ENCODE peak calls at places on chromosomes 12 and 14, in seven cellular contexts. Y is HepG2, V is GM12878, U is HCT116, J is SK-N-SH, G is K562, E is H1. R is an unnamed sample.

GRCh38 chr14:75188520-75189267 is 12.3 kb upstream of the TMED10 start:
- DNase-seq in Y (no peak), V (peak; percentile 62), U (no peak), J (no peak), G (no peak), E (no peak), R (no peak)

GRCh38 chr12:12521044-12521485 is 41.6 kb downstream of the DUSP16 start:
- DNase-seq in Y (no peak), V (no peak), U (no peak), J (no peak), G (no peak), E (no peak), R (no peak)

GRCh38 chr12:120121343-120121742 is 4.8 kb upstream of the RAB35 start:
- DNase-seq in Y (no peak), V (no peak), U (no peak), J (no peak), G (no peak), E (no peak), R (no peak)

GRCh38 chr12:41709463-41710285 is 435.0 kb downstream of the GXYLT1 start:
- DNase-seq in Y (no peak), V (no peak), U (no peak), J (no peak), G (no peak), E (no peak), R (peak; percentile 46)

GRCh38 chr14:36207500-36207899 is 31.0 kb upstream of the PTCSC3 start:
- DNase-seq in Y (peak; percentile 35), V (no peak), U (no peak), J (peak; percentile 14), G (no peak), E (no peak), R (no peak)

GRCh38 chr12:123030686-123031085 is 50.2 kb downstream of the ARL6IP4 start:
- DNase-seq in Y (no peak), V (no peak), U (no peak), J (no peak), G (no peak), E (no peak), R (no peak)

GRCh38 chr14:74612346-74613021 is 447 bp upstream of the LTBP2 start:
- DNase-seq in Y (peak; percentile 51), V (no peak), U (no peak), J (peak; percentile 95), G (peak; percentile 85), E (peak; percentile 93), R (no peak)

GRCh38 chr14:59018978-59019377 is 169.5 kb upstream of the DAAM1 start:
- DNase-seq in Y (no peak), V (no peak), U (no peak), J (no peak), G (no peak), E (no peak), R (no peak)

GRCh38 chr12:119158004-119158776 is 20.5 kb upstream of the HSPB8 start:
- DNase-seq in Y (no peak), V (no peak), U (no peak), J (no peak), G (no peak), E (no peak), R (no peak)

DNA sequence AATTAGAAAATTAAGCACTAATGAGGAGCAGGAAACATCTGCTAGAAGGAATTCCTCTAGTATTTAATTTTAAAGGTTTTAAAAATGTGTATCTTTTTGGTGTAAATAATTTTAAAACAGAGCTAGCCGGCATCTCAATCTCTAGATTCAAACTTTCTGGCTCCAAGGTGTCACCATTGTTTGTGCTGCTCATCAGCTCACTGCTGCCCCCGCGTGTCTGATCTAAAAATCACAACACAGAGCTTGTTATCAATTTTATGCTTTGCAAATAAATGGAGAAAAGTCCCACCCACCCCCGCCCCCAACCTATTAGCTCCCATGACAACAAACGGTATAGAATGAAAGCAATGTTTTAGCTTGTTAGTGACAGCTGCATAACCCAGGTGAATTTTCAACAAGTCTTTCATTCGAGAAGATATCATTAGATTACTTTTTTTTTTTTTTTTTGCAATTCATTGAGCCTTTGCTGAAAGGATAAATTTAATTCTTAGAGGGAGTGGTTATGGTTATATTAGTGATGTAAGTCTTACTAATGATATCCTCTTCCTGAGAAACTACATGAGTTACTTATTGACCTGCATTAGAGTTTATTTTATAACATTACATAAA is 11.3 kb upstream of the ABHD12B start:
- DNase-seq in Y (peak; percentile 66), V (peak; percentile 50), U (peak; percentile 71), J (peak; percentile 82), G (peak; percentile 67), E (peak; percentile 94), R (peak; percentile 42)
- H3K27ac ChIP-seq in Y (no peak overlapping the region), V (peak overlapping the region; percentile 60), U (no peak overlapping the region), J (no peak overlapping the region), G (no peak overlapping the region), E (no peak overlapping the region), R (peak overlapping the region; percentile 29)

DNA sequence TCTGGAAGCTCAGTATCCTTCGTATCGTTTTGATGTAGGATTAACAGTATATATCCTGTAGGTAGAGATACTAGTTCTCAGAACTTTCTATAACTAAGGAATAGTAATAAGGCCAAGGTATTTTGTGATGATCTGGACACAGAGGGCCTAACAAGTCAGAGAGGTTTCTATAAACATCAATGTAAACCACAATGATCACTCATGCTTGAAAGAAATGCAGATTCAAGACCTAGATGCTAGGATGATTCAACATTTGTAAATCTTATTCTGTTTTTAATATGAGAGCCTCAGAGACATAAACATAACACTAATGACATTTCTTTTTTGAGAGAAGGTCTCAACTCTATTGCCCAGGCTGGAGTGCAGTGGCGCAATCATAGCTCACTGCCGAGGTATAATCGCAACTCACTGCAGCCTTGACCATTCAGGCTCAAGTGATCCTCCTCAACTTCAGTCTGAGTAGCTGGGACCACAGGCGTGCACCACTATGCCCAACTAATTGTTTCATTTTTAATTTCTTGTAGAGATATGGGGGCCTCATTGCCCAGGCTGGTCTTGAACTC is 16.2 kb downstream of the SUPT16H start:
- DNase-seq in Y (no peak), V (no peak), U (no peak), J (no peak), G (no peak), E (no peak), R (no peak)
- TF ChIP-seq SIN3A in Y (no peak), V (no peak), U (no peak), J (no peak), G (no peak), E (no peak), R (no peak)

DNA sequence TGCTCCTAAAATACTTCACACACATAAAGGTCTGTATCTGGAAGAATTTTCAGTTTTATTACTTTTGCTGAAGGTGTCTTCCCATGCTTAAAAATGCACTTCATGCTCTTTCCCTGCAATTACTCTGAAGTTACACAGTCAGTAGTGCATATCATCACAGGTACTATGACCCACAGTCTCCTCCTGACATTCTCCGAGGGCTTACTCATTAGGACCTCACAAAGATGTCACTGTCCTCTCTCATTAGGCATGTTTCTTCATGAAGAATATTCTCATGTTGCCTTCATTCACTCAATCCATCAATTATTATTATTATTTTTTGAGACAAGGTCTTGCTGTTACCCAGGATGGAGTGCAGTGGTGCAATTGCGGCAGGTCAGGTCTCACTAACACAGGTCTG is 119.6 kb upstream of the WSCD2 start:
- DNase-seq in Y (no peak), V (no peak), U (no peak), J (no peak), G (no peak), E (no peak), R (no peak)
- H3K27me3 ChIP-seq in Y (no peaks in the 10 kb centered on the region), V (no peaks in the 10 kb centered on the region), U (peaks cover 68% of the 10 kb centered on the region), J (no peaks in the 10 kb centered on the region), G (no peaks in the 10 kb centered on the region), E (peaks cover 2% of the 10 kb centered on the region), R (no peaks in the 10 kb centered on the region)

GRCh38 chr12:65608319-65608916 is 215.9 kb upstream of the HMGA2 start:
- DNase-seq in Y (no peak), V (no peak), U (no peak), J (no peak), G (no peak), E (no peak), R (no peak)

GRCh38 chr12:65603428-65604351 is 220.6 kb upstream of the HMGA2 start:
- DNase-seq in Y (no peak), V (no peak), U (peak; percentile 75), J (no peak), G (no peak), E (no peak), R (peak; percentile 57)

GRCh38 chr12:65605019-65605418 is 219.3 kb upstream of the HMGA2 start:
- DNase-seq in Y (no peak), V (no peak), U (no peak), J (no peak), G (no peak), E (no peak), R (no peak)

GRCh38 chr12:65607271-65607880 is 216.9 kb upstream of the HMGA2 start:
- DNase-seq in Y (no peak), V (no peak), U (no peak), J (no peak), G (no peak), E (no peak), R (no peak)

DNA sequence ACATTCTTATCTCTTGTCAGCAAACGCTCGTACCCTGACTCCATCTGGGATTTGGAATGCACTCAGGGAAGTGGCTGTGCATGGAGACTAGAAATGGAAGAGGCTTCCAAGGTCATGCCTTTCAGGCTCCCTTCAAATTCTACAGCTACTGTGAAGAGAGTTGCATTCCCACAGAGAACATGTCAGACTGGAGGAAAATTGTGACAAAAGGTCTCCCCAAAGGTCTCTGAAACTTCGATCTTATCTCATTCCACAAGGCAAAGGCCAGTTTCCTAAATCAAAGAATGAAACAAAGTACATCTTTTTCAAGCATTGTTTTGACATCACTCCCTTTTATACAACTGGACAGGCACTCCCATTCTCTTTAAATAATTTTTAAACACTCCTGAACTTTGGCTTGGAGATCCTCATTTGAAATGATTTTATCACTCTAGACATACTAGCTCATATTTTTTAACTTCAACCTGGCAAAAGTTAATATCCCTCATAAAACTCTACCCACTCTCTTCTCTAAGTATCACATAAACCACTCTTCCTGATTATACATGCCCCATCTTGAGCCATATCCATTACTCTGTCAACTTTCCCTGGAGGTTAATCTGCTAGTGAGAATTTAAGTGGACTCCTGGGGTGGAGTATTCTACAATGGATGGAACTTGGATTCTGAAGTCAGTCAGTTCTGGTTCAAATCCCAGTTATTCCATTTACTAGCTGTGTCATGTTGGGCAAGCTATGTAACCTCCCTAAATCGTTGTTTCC is 218.1 kb upstream of the HMGA2 start:
- DNase-seq in Y (no peak), V (no peak), U (no peak), J (no peak), G (peak; percentile 18), E (no peak), R (no peak)
- H3K27ac ChIP-seq in Y (no peak overlapping the region), V (no peak overlapping the region), U (peak overlapping the region; percentile 94), J (peak overlapping the region; percentile 98), G (no peak overlapping the region), E (no peak overlapping the region), R (peak overlapping the region; percentile 72)

DNA sequence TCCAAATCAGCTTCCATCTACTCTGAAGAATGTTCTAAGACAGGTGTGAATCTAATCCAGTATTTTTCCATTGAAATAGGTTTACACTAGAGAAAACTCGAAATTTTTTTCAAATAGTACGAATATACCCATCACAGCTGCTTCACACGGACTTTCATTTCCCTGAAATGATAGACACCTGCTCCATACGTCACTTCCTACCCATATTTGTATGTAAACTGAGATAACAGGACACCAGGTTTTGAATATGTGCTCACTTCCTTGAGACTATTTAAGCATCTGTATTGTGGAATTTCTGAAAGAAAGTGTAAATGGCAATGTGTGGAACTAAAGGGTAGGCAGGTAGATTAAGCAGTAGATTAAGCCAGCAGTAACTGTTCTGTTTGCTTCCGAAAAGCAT is 13.4 kb upstream of the ITPR2 start:
- DNase-seq in Y (no peak), V (no peak), U (no peak), J (no peak), G (no peak), E (no peak), R (no peak)
- TF ChIP-seq SIN3A in Y (no peak), V (no peak), U (no peak), J (no peak), G (no peak), E (no peak), R (no peak)

R was measured in Panc1.